ENCODE peak calls at places on chromosomes 16 and 17, in nine cellular contexts. One of them, this sample, is unnamed.

GRCh38 chr17:34527908-34528470 is 51.4 kb upstream of the TMEM132E start:
- DNase-seq in PC-3: no peak
- DNase-seq in MM.1S: no peak
- DNase-seq in hepatocyte: no peak
- DNase-seq in OCI-LY7: peak
- DNase-seq in GM23338: peak
- DNase-seq in SK-N-SH: peak
- DNase-seq in HCT116: no peak
- DNase-seq in GM23248: no peak
- DNase-seq in this sample: peak

GRCh38 chr16:73012341-73012740 is 35.6 kb downstream of the ZFHX3 start:
- DNase-seq in HCT116: no peak
- DNase-seq in GM23248: no peak
- DNase-seq in OCI-LY7: no peak
- DNase-seq in hepatocyte: no peak
- DNase-seq in GM23338: no peak
- DNase-seq in MM.1S: no peak
- DNase-seq in PC-3: no peak
- DNase-seq in SK-N-SH: no peak
- DNase-seq in this sample: no peak

GRCh38 chr16:57054338-57054737 is 38.0 kb upstream of the CPNE2 start:
- DNase-seq in OCI-LY7: no peak
- DNase-seq in MM.1S: no peak
- DNase-seq in PC-3: peak
- DNase-seq in HCT116: no peak
- DNase-seq in hepatocyte: no peak
- DNase-seq in GM23248: no peak
- DNase-seq in SK-N-SH: no peak
- DNase-seq in GM23338: no peak
- DNase-seq in this sample: no peak

GRCh38 chr17:66533572-66533971 is 231.2 kb downstream of the PRKCA start:
- DNase-seq in HCT116: no peak
- DNase-seq in GM23248: no peak
- DNase-seq in OCI-LY7: no peak
- DNase-seq in GM23338: peak
- DNase-seq in PC-3: no peak
- DNase-seq in MM.1S: no peak
- DNase-seq in hepatocyte: peak
- DNase-seq in SK-N-SH: peak
- DNase-seq in this sample: peak

GRCh38 chr17:81337449-81337848 is 42.3 kb upstream of the SLC38A10 start:
- DNase-seq in OCI-LY7: no peak
- DNase-seq in GM23248: no peak
- DNase-seq in MM.1S: no peak
- DNase-seq in PC-3: no peak
- DNase-seq in GM23338: peak
- DNase-seq in hepatocyte: no peak
- DNase-seq in SK-N-SH: peak
- DNase-seq in HCT116: no peak
- DNase-seq in this sample: peak

GRCh38 chr17:29567362-29568330 is 809 bp upstream of the ABHD15 start:
- DNase-seq in SK-N-SH: peak
- DNase-seq in PC-3: peak
- DNase-seq in GM23248: peak
- DNase-seq in MM.1S: peak
- DNase-seq in GM23338: peak
- DNase-seq in hepatocyte: peak
- DNase-seq in HCT116: peak
- DNase-seq in OCI-LY7: peak
- DNase-seq in this sample: peak

GRCh38 chr17:1030684-1031557 is 34.0 kb downstream of the TIMM22 start:
- DNase-seq in GM23248: peak
- DNase-seq in HCT116: no peak
- DNase-seq in MM.1S: no peak
- DNase-seq in OCI-LY7: no peak
- DNase-seq in PC-3: no peak
- DNase-seq in hepatocyte: no peak
- DNase-seq in GM23338: peak
- DNase-seq in SK-N-SH: peak
- DNase-seq in this sample: peak

GRCh38 chr16:22027633-22028032 is 19.7 kb downstream of the MOSMO start:
- DNase-seq in MM.1S: no peak
- DNase-seq in OCI-LY7: peak
- DNase-seq in hepatocyte: no peak
- DNase-seq in PC-3: no peak
- DNase-seq in HCT116: no peak
- DNase-seq in GM23338: no peak
- DNase-seq in SK-N-SH: no peak
- DNase-seq in GM23248: peak
- DNase-seq in this sample: no peak

GRCh38 chr17:4934173-4934979 is 2.3 kb downstream of the GP1BA start:
- DNase-seq in hepatocyte: peak
- DNase-seq in GM23248: peak
- DNase-seq in GM23338: peak
- DNase-seq in HCT116: no peak
- DNase-seq in OCI-LY7: no peak
- DNase-seq in SK-N-SH: peak
- DNase-seq in PC-3: peak
- DNase-seq in MM.1S: peak
- DNase-seq in this sample: no peak

GRCh38 chr17:2051388-2052237 is 3.3 kb upstream of the HIC1 start:
- DNase-seq in MM.1S: no peak
- DNase-seq in GM23248: no peak
- DNase-seq in HCT116: no peak
- DNase-seq in OCI-LY7: no peak
- DNase-seq in PC-3: no peak
- DNase-seq in SK-N-SH: no peak
- DNase-seq in GM23338: no peak
- DNase-seq in hepatocyte: no peak
- DNase-seq in this sample: no peak

GRCh38 chr16:82979406-82980111 is 352.8 kb downstream of the CDH13 start:
- DNase-seq in hepatocyte: no peak
- DNase-seq in MM.1S: no peak
- DNase-seq in PC-3: no peak
- DNase-seq in GM23338: no peak
- DNase-seq in HCT116: no peak
- DNase-seq in GM23248: no peak
- DNase-seq in OCI-LY7: no peak
- DNase-seq in SK-N-SH: no peak
- DNase-seq in this sample: no peak

GRCh38 chr17:35243459-35244204 is 760 bp downstream of the SLFN5 start:
- DNase-seq in GM23248: peak
- DNase-seq in GM23338: peak
- DNase-seq in PC-3: peak
- DNase-seq in SK-N-SH: peak
- DNase-seq in MM.1S: peak
- DNase-seq in hepatocyte: peak
- DNase-seq in HCT116: no peak
- DNase-seq in OCI-LY7: peak
- DNase-seq in this sample: peak

GRCh38 chr16:89210904-89211515 is 6.5 kb upstream of the ZNF778 start:
- DNase-seq in GM23338: no peak
- DNase-seq in HCT116: no peak
- DNase-seq in MM.1S: no peak
- DNase-seq in hepatocyte: no peak
- DNase-seq in PC-3: no peak
- DNase-seq in SK-N-SH: peak
- DNase-seq in OCI-LY7: no peak
- DNase-seq in GM23248: peak
- DNase-seq in this sample: no peak

GRCh38 chr17:16255481-16255901 is 38.5 kb downstream of the PIGL start:
- DNase-seq in HCT116: no peak
- DNase-seq in PC-3: no peak
- DNase-seq in GM23248: peak
- DNase-seq in MM.1S: no peak
- DNase-seq in GM23338: peak
- DNase-seq in hepatocyte: peak
- DNase-seq in OCI-LY7: no peak
- DNase-seq in SK-N-SH: no peak
- DNase-seq in this sample: peak
- TF ChIP-seq EZH2phosphoT487 in HCT116: no peak
- TF ChIP-seq EZH2phosphoT487 in PC-3: no peak
- TF ChIP-seq EZH2phosphoT487 in GM23248: no peak
- TF ChIP-seq EZH2phosphoT487 in MM.1S: no peak
- TF ChIP-seq EZH2phosphoT487 in GM23338: no peak
- TF ChIP-seq EZH2phosphoT487 in hepatocyte: no peak
- TF ChIP-seq EZH2phosphoT487 in OCI-LY7: no peak
- TF ChIP-seq EZH2phosphoT487 in SK-N-SH: no peak
- TF ChIP-seq EZH2phosphoT487 in this sample: peak

DNA sequence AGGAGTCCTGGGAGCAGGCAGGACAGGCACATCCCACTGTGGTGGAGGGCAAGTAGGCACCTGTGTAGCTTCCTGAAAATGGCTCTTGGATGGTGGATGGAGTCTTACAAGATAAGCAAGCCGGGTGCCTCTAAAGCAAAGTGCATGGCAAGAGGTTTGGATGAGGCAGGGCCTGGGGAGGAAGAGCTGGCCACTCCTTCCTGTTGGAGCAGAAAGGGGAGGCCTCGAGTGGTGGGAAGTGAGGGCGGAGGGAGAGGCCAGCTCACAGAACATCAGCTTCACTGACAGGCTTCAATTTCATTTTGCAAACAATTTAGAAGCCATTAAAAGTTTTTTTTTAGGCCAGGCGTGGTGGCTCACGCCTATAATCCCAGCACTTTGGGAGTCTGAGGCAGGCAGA is 31.0 kb downstream of the CD300A start:
- DNase-seq in PC-3: no peak
- DNase-seq in MM.1S: no peak
- DNase-seq in GM23248: no peak
- DNase-seq in HCT116: no peak
- DNase-seq in hepatocyte: no peak
- DNase-seq in GM23338: no peak
- DNase-seq in SK-N-SH: no peak
- DNase-seq in OCI-LY7: no peak
- DNase-seq in this sample: no peak
- TF ChIP-seq EZH2phosphoT487 in PC-3: no peak
- TF ChIP-seq EZH2phosphoT487 in MM.1S: no peak
- TF ChIP-seq EZH2phosphoT487 in GM23248: no peak
- TF ChIP-seq EZH2phosphoT487 in HCT116: no peak
- TF ChIP-seq EZH2phosphoT487 in hepatocyte: no peak
- TF ChIP-seq EZH2phosphoT487 in GM23338: no peak
- TF ChIP-seq EZH2phosphoT487 in SK-N-SH: no peak
- TF ChIP-seq EZH2phosphoT487 in OCI-LY7: no peak
- TF ChIP-seq EZH2phosphoT487 in this sample: no peak

DNA sequence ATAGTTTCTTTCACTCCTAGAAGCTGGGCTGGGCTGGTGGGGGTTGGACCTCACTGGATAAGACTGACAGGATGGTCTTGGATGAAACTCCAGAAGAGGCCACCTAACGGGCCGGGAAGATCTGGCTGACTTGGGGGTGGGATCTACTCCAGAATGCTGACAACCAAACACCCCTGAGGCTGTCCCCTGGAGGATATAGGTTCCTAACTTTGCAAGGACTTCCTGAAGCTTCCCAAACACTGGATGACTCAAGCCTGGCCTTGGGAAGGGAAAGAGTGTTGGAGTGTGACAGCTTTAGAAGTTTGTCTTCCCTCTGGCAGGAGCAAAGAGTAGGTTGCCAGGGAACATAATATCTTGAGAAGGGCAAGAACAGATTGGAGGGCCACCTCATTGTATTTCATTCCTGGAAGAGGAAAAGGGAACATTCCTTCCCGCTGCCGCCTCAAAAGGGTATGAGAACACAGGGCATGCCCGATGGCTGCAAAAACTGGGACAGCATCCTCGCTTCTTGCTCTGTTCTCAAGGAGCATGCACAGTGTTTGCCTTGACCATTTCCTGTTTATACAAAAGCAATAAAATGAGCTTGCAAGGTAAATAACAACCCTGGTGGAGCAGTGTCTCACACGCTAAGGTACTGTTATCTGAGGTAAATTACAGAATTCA is 6.8 kb upstream of the CYB5B start:
- DNase-seq in hepatocyte: peak
- DNase-seq in MM.1S: no peak
- DNase-seq in HCT116: no peak
- DNase-seq in GM23248: peak
- DNase-seq in OCI-LY7: no peak
- DNase-seq in PC-3: peak
- DNase-seq in SK-N-SH: no peak
- DNase-seq in GM23338: peak
- DNase-seq in this sample: no peak
- TF ChIP-seq EZH2phosphoT487 in hepatocyte: no peak
- TF ChIP-seq EZH2phosphoT487 in MM.1S: no peak
- TF ChIP-seq EZH2phosphoT487 in HCT116: no peak
- TF ChIP-seq EZH2phosphoT487 in GM23248: no peak
- TF ChIP-seq EZH2phosphoT487 in OCI-LY7: no peak
- TF ChIP-seq EZH2phosphoT487 in PC-3: no peak
- TF ChIP-seq EZH2phosphoT487 in SK-N-SH: no peak
- TF ChIP-seq EZH2phosphoT487 in GM23338: no peak
- TF ChIP-seq EZH2phosphoT487 in this sample: no peak

GRCh38 chr17:7307686-7308624 is 527 bp downstream of the EIF5A start:
- DNase-seq in MM.1S: peak
- DNase-seq in HCT116: no peak
- DNase-seq in GM23338: peak
- DNase-seq in hepatocyte: peak
- DNase-seq in GM23248: peak
- DNase-seq in SK-N-SH: peak
- DNase-seq in PC-3: peak
- DNase-seq in OCI-LY7: peak
- DNase-seq in this sample: peak
- TF ChIP-seq EZH2phosphoT487 in MM.1S: no peak
- TF ChIP-seq EZH2phosphoT487 in HCT116: no peak
- TF ChIP-seq EZH2phosphoT487 in GM23338: no peak
- TF ChIP-seq EZH2phosphoT487 in hepatocyte: no peak
- TF ChIP-seq EZH2phosphoT487 in GM23248: no peak
- TF ChIP-seq EZH2phosphoT487 in SK-N-SH: no peak
- TF ChIP-seq EZH2phosphoT487 in PC-3: no peak
- TF ChIP-seq EZH2phosphoT487 in OCI-LY7: no peak
- TF ChIP-seq EZH2phosphoT487 in this sample: no peak

GRCh38 chr16:81937305-81938038 is 73.8 kb downstream of the SDR42E1 start:
- DNase-seq in GM23248: no peak
- DNase-seq in GM23338: no peak
- DNase-seq in hepatocyte: no peak
- DNase-seq in MM.1S: no peak
- DNase-seq in HCT116: no peak
- DNase-seq in SK-N-SH: no peak
- DNase-seq in PC-3: no peak
- DNase-seq in OCI-LY7: no peak
- DNase-seq in this sample: no peak

GRCh38 chr16:81938331-81939163 is 72.7 kb downstream of the SDR42E1 start:
- DNase-seq in HCT116: no peak
- DNase-seq in hepatocyte: no peak
- DNase-seq in PC-3: no peak
- DNase-seq in SK-N-SH: no peak
- DNase-seq in GM23248: no peak
- DNase-seq in MM.1S: no peak
- DNase-seq in OCI-LY7: no peak
- DNase-seq in GM23338: no peak
- DNase-seq in this sample: no peak

GRCh38 chr16:81939164-81940067 is 71.9 kb downstream of the SDR42E1 start:
- DNase-seq in GM23338: peak
- DNase-seq in OCI-LY7: no peak
- DNase-seq in GM23248: no peak
- DNase-seq in MM.1S: no peak
- DNase-seq in SK-N-SH: no peak
- DNase-seq in PC-3: no peak
- DNase-seq in hepatocyte: no peak
- DNase-seq in HCT116: no peak
- DNase-seq in this sample: peak

GRCh38 chr16:81945665-81946064 is 65.6 kb downstream of the SDR42E1 start:
- DNase-seq in PC-3: no peak
- DNase-seq in MM.1S: no peak
- DNase-seq in GM23338: no peak
- DNase-seq in GM23248: peak
- DNase-seq in OCI-LY7: no peak
- DNase-seq in SK-N-SH: no peak
- DNase-seq in hepatocyte: no peak
- DNase-seq in HCT116: no peak
- DNase-seq in this sample: no peak

GRCh38 chr16:81940781-81941560 is 70.3 kb downstream of the SDR42E1 start:
- DNase-seq in MM.1S: no peak
- DNase-seq in PC-3: peak
- DNase-seq in OCI-LY7: no peak
- DNase-seq in hepatocyte: peak
- DNase-seq in HCT116: peak
- DNase-seq in GM23338: peak
- DNase-seq in SK-N-SH: peak
- DNase-seq in GM23248: peak
- DNase-seq in this sample: peak
- TF ChIP-seq EZH2phosphoT487 in MM.1S: no peak
- TF ChIP-seq EZH2phosphoT487 in PC-3: no peak
- TF ChIP-seq EZH2phosphoT487 in OCI-LY7: no peak
- TF ChIP-seq EZH2phosphoT487 in hepatocyte: no peak
- TF ChIP-seq EZH2phosphoT487 in HCT116: no peak
- TF ChIP-seq EZH2phosphoT487 in GM23338: no peak
- TF ChIP-seq EZH2phosphoT487 in SK-N-SH: no peak
- TF ChIP-seq EZH2phosphoT487 in GM23248: no peak
- TF ChIP-seq EZH2phosphoT487 in this sample: no peak

This sample was measured in neural progenitor cell.